ENCODE peak calls at places on chromosomes 7 and 10, in seven cellular contexts. P is GM12878; Q is CD4-positive, alpha-beta T cell; V is NCI-H748 treated with DMSO at 0.1 percent for 48 hours; N is stimulated activated CD4-positive, alpha-beta T cell treated with anti-CD3 and anti-CD28 coated beads, Interleukin-15, amount 100 ng/mL, for 1 hour; F is GM23248; M is left colon. X is an unnamed sample.

GRCh38 chr7:83934118-83934734 is 260.4 kb downstream of the SEMA3A start:
- DNase-seq in P (no peak), Q (no peak), V (no peak), N (no peak), F (peak; percentile 50), M (no peak), X (no peak)

GRCh38 chr7:74174606-74175082 is 488 bp downstream of the EIF4H start:
- DNase-seq in P (no peak), Q (peak; percentile 17), V (no peak), N (peak; percentile 7), F (peak; percentile 75), M (peak; percentile 56), X (no peak)

GRCh38 chr7:636396-636795 is 90.1 kb upstream of the DNAAF5 start:
- DNase-seq in P (no peak), Q (peak; percentile 48), V (no peak), N (no peak), F (peak; percentile 42), M (no peak), X (no peak)

GRCh38 chr10:86356306-86356705 is 10.3 kb downstream of the GRID1 start:
- DNase-seq in P (no peak), Q (no peak), V (no peak), N (no peak), F (no peak), M (no peak), X (no peak)

GRCh38 chr7:3879337-3880054 is 578.4 kb downstream of the SDK1 start:
- DNase-seq in P (no peak), Q (no peak), V (peak; percentile 38), N (no peak), F (no peak), M (no peak), X (no peak)

GRCh38 chr10:36412942-36413341 is 712.5 kb upstream of the ANKRD30A start:
- DNase-seq in P (no peak), Q (no peak), V (no peak), N (no peak), F (peak; percentile 10), M (no peak), X (no peak)

GRCh38 chr10:98610855-98611254 is 164.1 kb upstream of the HPS1 start:
- DNase-seq in P (no peak), Q (no peak), V (no peak), N (no peak), F (no peak), M (peak; percentile 35), X (no peak)

GRCh38 chr7:32102432-32102851 is 32.2 kb upstream of the PDE1C start:
- DNase-seq in P (no peak), Q (no peak), V (peak; percentile 73), N (no peak), F (no peak), M (no peak), X (no peak)

GRCh38 chr10:86086418-86086817 is 280.2 kb downstream of the GRID1 start:
- DNase-seq in P (no peak), Q (no peak), V (no peak), N (no peak), F (no peak), M (no peak), X (no peak)

GRCh38 chr7:45985902-45986301 is 64.8 kb upstream of the IGFBP3 start:
- DNase-seq in P (no peak), Q (no peak), V (no peak), N (no peak), F (peak; percentile 89), M (no peak), X (no peak)

GRCh38 chr10:128483216-128483615 is 357.0 kb upstream of the MKI67 start:
- DNase-seq in P (no peak), Q (no peak), V (no peak), N (no peak), F (no peak), M (no peak), X (no peak)

GRCh38 chr10:125199261-125199660 is 38.9 kb upstream of the CTBP2 start:
- DNase-seq in P (no peak), Q (no peak), V (no peak), N (no peak), F (no peak), M (no peak), X (no peak)

GRCh38 chr10:120508966-120509365 is 51.9 kb downstream of the PLPP4 start:
- DNase-seq in P (no peak), Q (no peak), V (no peak), N (no peak), F (no peak), M (no peak), X (no peak)

GRCh38 chr10:71024490-71024889 is 136.1 kb upstream of the PCBD1 start:
- DNase-seq in P (no peak), Q (no peak), V (no peak), N (no peak), F (no peak), M (no peak), X (no peak)

GRCh38 chr10:30977385-30977784 is 54.3 kb downstream of the ZNF438 start:
- DNase-seq in P (no peak), Q (no peak), V (no peak), N (no peak), F (no peak), M (no peak), X (no peak)

GRCh38 chr7:12436896-12437535 is 33.4 kb upstream of the VWDE start:
- DNase-seq in P (no peak), Q (no peak), V (peak; percentile 64), N (no peak), F (peak; percentile 81), M (no peak), X (no peak)

GRCh38 chr7:30983042-30983913 is 19.5 kb downstream of the GHRHR start:
- DNase-seq in P (no peak), Q (peak; percentile 60), V (peak; percentile 63), N (peak; percentile 39), F (peak; percentile 82), M (peak; percentile 53), X (peak; percentile 59)

X was measured in stimulated activated naive B cell treated with anti-CD40 and anti-IgM and Interleukin-4, amounts not matched to agents 10 μg/mL and 1 μg/mL and 100 μg/mL, for 72 hours.